ENCODE peak calls at places on chromosomes 6 and 20, in nine cellular contexts. D is neural progenitor cell, V is DND-41, Z is heart left ventricle, U is suprapubic skin, C is endodermal cell, X is testis, G is body of pancreas, N is left ventricle myocardium inferior. H is an unnamed sample. For H3K4me1, the result is how much of the 10 kb centered on the place peaks cover.

GRCh38 chr6:147546501-147547368 is 38.2 kb downstream of the SAMD5 start:
- DNase-seq in N (no peak), V (no peak), G (no peak), C (no peak), X (no peak), Z (no peak), D (no peak), U (no peak), H (no peak)

GRCh38 chr20:16446246-16446645 is 127.0 kb downstream of the KIF16B start:
- DNase-seq in Z (no peak), U (no peak), V (no peak), D (no peak), C (no peak), X (no peak), N (no peak), G (no peak), H (no peak)

GRCh38 chr6:50007821-50008220 is 14.0 kb downstream of the DEFB110 start:
- DNase-seq in G (no peak), D (no peak), V (no peak), C (no peak), U (no peak), N (no peak), Z (no peak), X (no peak), H (no peak)

GRCh38 chr6:48894469-48894868 is 568.6 kb downstream of the MMUT start:
- DNase-seq in Z (no peak), X (no peak), G (no peak), C (no peak), U (no peak), V (no peak), N (no peak), D (no peak), H (no peak)

GRCh38 chr20:35697696-35698297 is 1.4 kb downstream of the NFS1 start:
- DNase-seq in V (no peak), G (no peak), U (no peak), N (no peak), C (no peak), D (no peak), Z (no peak), X (no peak), H (no peak)

GRCh38 chr6:116221067-116221466 is 32.8 kb downstream of the TSPYL4 start:
- DNase-seq in Z (no peak), U (no peak), X (no peak), N (no peak), C (no peak), D (no peak), G (no peak), V (no peak), H (no peak)

GRCh38 chr6:108715832-108716231 is 132.4 kb upstream of the ARMC2 start:
- DNase-seq in Z (no peak), U (no peak), X (peak), G (no peak), N (no peak), D (no peak), V (no peak), C (peak), H (no peak)

GRCh38 chr20:49447946-49448809 is 34.3 kb downstream of the KCNB1 start:
- DNase-seq in V (no peak), U (no peak), N (peak), Z (no peak), G (peak), X (peak), C (peak), D (peak), H (peak)

GRCh38 chr6:73525546-73526330 is 4.9 kb upstream of the EEF1A1 start:
- DNase-seq in G (no peak), Z (no peak), C (no peak), X (no peak), D (no peak), V (no peak), U (no peak), N (no peak), H (no peak)

GRCh38 chr6:33595001-33595846 is 15.1 kb upstream of the BAK1 start:
- DNase-seq in D (peak), U (no peak), V (no peak), G (no peak), N (no peak), X (no peak), C (no peak), Z (no peak), H (no peak)

GRCh38 chr20:51985013-51985415 is 182.7 kb upstream of the SALL4 start:
- DNase-seq in N (no peak), U (no peak), Z (no peak), D (no peak), X (no peak), G (no peak), C (no peak), V (no peak), H (no peak)

GRCh38 chr6:21357262-21357661 is 236.3 kb upstream of the SOX4 start:
- DNase-seq in D (no peak), X (no peak), C (no peak), V (no peak), G (no peak), Z (no peak), U (no peak), N (no peak), H (no peak)

GRCh38 chr20:31841928-31842327 is 3.5 kb downstream of the FOXS1 start:
- DNase-seq in Z (no peak), V (no peak), G (no peak), N (no peak), C (no peak), D (no peak), U (no peak), X (no peak), H (no peak)

GRCh38 chr20:5309971-5310370 is 6.8 kb downstream of the PROKR2 start:
- DNase-seq in U (no peak), V (no peak), X (no peak), C (no peak), D (no peak), G (no peak), N (no peak), Z (no peak), H (no peak)

GRCh38 chr6:151434369-151434768 is 17.6 kb downstream of the RMND1 start:
- DNase-seq in X (no peak), N (no peak), Z (no peak), V (no peak), U (no peak), C (no peak), D (no peak), G (no peak), H (no peak)

GRCh38 chr6:151437401-151437800 is 14.5 kb downstream of the RMND1 start:
- DNase-seq in D (no peak), U (no peak), G (no peak), X (no peak), N (no peak), C (no peak), V (no peak), Z (no peak), H (no peak)

GRCh38 chr6:151436814-151437213 is 15.1 kb downstream of the RMND1 start:
- DNase-seq in G (no peak), V (no peak), U (no peak), N (no peak), D (no peak), Z (no peak), X (no peak), C (no peak), H (no peak)

GRCh38 chr6:151432650-151433049 is 19.3 kb downstream of the RMND1 start:
- DNase-seq in Z (no peak), D (no peak), C (no peak), U (no peak), V (no peak), X (no peak), G (no peak), N (no peak), H (no peak)

DNA sequence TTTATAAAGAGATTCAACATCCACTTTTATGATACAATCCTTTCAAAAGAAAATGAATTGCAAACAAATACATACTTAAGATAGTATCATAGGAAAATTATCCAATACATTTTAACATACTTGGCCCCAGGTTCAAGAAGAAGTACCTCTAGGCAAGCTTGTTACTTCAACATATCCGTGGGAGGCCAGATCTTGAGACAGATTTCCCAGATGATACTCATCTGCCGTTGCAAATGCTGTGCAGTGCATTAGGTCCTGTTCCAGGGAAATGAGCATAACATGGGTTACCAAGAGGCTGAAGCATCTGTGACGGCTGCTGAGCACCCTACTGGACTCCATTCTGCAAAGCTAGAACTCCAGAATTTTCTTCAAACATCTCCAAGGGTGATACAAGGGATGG is 15.6 kb downstream of the RMND1 start:
- DNase-seq in C (no peak), V (no peak), Z (no peak), D (no peak), X (no peak), G (no peak), N (no peak), U (no peak), H (no peak)
- H3K4me3 ChIP-seq in C (no peak), V (no peak), Z (no peak), D (no peak), X (no peak), G (no peak), N (no peak), U (no peak), H (no peak)

DNA sequence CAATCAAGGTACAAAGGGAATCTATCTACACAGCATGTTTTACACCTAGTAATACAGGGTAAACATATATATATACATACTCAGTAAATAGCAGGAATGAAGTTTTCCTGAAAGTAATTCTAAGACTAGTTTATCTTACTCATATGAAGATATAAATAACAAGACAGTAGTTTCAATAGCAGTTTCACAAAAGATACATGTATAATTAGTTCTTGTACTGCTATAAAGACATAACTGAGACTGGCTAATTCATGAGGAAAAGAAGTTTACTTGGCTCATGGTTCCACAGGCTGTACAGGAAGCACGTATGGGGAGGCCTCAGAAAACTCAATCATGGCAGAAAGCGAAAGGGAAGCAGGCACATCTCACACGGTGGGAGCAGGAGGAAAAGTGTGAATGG is 16.9 kb downstream of the RARS2 start:
- DNase-seq in U (no peak), G (no peak), V (no peak), C (no peak), N (no peak), X (no peak), D (no peak), Z (no peak), H (no peak)
- H3K4me1 ChIP-seq in U (under half), G (under half), V (under half), C (under half), N (under half), X (under half), D (under half), Z (under half), H (under half)

GRCh38 chr6:75693534-75693933 is 55.5 kb upstream of the MYO6 start:
- DNase-seq in Z (no peak), U (no peak), G (no peak), D (no peak), N (no peak), X (no peak), V (no peak), C (no peak), H (no peak)
- TF ChIP-seq CTCF in Z (peak), U (no peak), G (no peak), D (peak), N (no peak), X (peak), V (peak), C (peak), H (no peak)

GRCh38 chr20:62063601-62063980 is 2.1 kb downstream of the TAF4 start:
- DNase-seq in Z (no peak), V (no peak), U (peak), N (no peak), D (peak), G (no peak), X (peak), C (peak), H (peak)

GRCh38 chr20:62060631-62061541 is 4.8 kb downstream of the TAF4 start:
- DNase-seq in C (no peak), N (no peak), X (peak), G (no peak), Z (no peak), V (no peak), U (peak), D (no peak), H (no peak)

GRCh38 chr20:62059926-62060630 is 5.6 kb downstream of the TAF4 start:
- DNase-seq in N (no peak), Z (no peak), D (no peak), C (no peak), G (no peak), V (no peak), U (no peak), X (peak), H (no peak)

GRCh38 chr20:62062661-62063600 is 2.8 kb downstream of the TAF4 start:
- DNase-seq in N (no peak), X (peak), G (no peak), V (no peak), Z (no peak), U (peak), D (no peak), C (no peak), H (peak)

DNA sequence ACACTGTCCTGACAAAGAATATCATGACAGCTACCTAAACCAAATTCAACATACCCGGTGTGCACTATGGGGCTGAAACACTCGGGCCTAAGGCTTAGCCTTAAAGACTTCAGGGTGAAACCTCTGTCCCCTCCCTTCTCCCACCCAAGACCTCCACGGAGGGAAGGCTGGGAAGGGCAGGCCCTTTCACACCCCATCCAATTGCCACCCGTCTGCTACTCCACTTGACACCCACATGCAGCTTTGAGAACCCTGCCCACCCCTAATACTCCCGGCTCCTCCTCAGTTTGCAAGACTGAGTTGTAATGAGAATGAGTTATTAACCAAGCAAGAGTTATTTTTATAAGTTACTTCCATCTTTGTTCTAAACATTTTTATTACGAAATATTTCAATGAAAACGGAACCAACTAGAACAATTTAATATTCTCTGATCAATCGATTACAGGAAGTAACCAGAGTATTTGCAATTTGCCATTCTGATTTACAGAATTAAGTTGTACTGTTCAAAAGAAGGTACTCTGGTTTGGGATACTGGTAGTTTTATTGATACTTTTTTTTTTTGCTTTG is 3.7 kb downstream of the TAF4 start:
- DNase-seq in D (no peak), V (no peak), Z (no peak), N (no peak), C (no peak), X (no peak), G (no peak), U (peak), H (no peak)
- H3K4me3 ChIP-seq in D (no peak), V (no peak), Z (no peak), N (no peak), C (peak), X (no peak), G (no peak), U (no peak), H (no peak)

DNA sequence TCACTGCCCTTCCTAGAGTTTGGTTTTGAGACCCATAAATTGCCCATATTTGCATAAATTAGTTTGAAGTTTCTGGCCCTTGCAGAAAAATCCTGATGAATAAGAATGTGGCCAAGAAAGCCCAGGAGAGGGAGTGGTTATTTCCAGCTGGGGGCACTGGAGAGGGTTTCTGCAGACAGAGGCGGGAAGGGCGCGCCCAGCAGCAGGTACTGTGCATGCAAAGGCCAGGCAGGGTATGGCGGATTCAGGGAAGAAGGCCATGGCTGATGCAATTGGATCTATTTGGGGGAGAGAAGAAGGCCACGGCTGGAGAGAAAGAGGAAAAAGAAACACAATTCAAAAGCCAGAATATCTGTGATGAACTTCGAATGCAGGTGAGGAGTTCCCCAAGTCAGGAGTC is 48.2 kb upstream of the PXDC1 start:
- DNase-seq in C (no peak), V (no peak), G (no peak), X (no peak), U (no peak), Z (no peak), N (no peak), D (no peak), H (no peak)
- H3K4me1 ChIP-seq in C (under half), V (under half), G (under half), X (under half), U (under half), Z (under half), N (half or more), D (under half), H (under half)

GRCh38 chr6:98831057-98832031 is 3.0 kb upstream of the POU3F2 start:
- DNase-seq in X (no peak), U (no peak), G (no peak), Z (no peak), V (no peak), D (peak), C (peak), N (no peak), H (no peak)

GRCh38 chr6:98832282-98833100 is 1.9 kb upstream of the POU3F2 start:
- DNase-seq in D (peak), C (peak), V (no peak), U (no peak), G (no peak), Z (no peak), X (no peak), N (no peak), H (no peak)

GRCh38 chr6:98835149-98836024 is 1.0 kb downstream of the POU3F2 start:
- DNase-seq in Z (no peak), D (peak), U (no peak), V (no peak), N (no peak), G (no peak), X (no peak), C (peak), H (no peak)

GRCh38 chr6:98834060-98835031 is at the start of gene POU3F2:
- DNase-seq in Z (peak), C (peak), U (peak), V (peak), N (peak), X (peak), D (peak), G (peak), H (no peak)

DNA sequence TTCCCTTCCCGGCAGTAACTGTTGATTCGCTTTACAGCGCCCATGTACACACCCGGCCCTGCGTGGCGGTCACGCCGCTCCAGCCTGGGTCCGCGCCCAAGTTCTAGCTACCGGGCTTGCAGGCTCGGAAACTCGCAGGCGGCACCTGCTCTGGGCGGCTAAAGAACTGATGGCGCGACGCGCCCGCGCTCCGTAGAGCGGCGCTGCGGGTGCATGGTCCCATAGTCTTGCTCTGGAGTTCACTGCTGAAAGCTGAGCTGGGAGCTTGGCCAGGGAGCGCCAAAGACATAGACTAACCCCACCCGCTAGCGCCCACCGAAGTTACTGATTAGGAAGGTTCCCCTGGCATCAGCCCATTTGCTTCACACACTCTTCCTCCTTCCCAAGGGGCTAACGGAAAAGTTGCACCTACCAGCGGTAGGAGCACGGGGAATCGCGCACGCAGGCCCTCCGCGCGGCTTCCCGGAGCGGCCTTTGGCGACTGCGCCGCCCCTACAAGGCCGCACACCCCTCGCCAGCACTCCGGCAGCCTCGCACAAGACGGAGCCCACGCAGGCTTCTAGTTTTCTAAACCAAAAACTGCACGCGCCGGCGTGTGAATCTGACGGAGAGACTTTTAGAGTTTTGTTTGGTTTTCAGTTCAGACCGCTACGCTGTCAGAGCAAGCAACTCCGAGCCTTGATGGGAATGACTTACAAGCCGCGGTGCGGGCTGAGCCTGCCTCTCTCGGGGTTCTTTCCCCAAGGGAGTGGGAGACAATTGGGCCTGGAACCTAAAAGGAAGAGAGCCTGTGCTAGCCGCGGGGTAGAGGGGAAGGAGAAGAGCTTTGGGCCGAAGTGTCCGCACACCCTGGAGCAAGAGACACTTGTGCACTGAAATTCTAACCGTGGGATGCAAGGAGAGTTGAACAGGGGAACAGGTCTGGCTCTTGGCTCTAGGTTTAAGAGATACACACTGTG is 994 bp upstream of the POU3F2 start:
- DNase-seq in V (no peak), G (peak), Z (no peak), U (no peak), N (no peak), X (peak), D (peak), C (peak), H (no peak)
- TF ChIP-seq CTCF in V (no peak), G (no peak), Z (no peak), U (no peak), N (peak), X (no peak), D (peak), C (peak), H (no peak)

GRCh38 chr6:137283080-137283479 is 63.9 kb upstream of the IFNGR1 start:
- DNase-seq in N (no peak), C (no peak), G (no peak), Z (no peak), D (no peak), U (no peak), V (no peak), X (no peak), H (no peak)

GRCh38 chr6:137272403-137272802 is 53.2 kb upstream of the IFNGR1 start:
- DNase-seq in D (no peak), G (no peak), C (no peak), X (no peak), Z (no peak), N (no peak), U (no peak), V (no peak), H (no peak)

GRCh38 chr6:137282253-137282652 is 63.1 kb upstream of the IFNGR1 start:
- DNase-seq in V (no peak), Z (no peak), G (no peak), U (no peak), D (no peak), X (no peak), C (no peak), N (no peak), H (no peak)

DNA sequence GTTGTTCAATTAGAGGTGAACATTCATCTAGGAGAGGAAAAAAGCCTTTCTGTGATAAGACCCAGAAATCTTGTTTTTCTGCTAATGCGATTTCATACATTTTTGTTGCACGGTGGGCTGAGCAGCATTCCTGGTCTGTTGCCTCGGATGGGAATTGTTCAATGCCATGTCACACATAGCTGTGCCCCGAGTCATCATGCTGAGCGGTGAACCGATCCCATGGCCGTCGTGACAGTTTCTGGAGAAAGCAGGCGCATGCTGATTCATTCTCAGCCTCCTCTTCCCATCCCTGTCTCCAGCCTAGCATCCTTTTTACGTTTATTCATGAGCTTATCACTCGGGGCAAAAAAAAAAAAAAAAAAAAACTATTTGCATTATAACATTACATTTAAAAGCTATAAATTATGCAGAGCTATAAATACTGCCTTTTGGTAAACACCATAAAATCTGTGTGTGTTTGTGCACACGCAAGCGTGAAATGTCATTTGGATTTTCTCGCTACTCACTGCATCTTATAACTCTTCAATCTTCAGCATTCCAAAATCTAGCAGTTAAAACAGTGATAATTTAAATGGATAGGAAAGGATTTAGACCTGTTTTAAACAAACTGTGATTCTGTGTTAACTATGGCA is 58.9 kb upstream of the IFNGR1 start:
- DNase-seq in D (peak), Z (no peak), G (no peak), X (no peak), N (no peak), V (no peak), U (no peak), C (peak), H (no peak)
- H3K4me3 ChIP-seq in D (no peak), Z (no peak), G (no peak), X (no peak), N (no peak), V (no peak), U (no peak), C (no peak), H (no peak)